ENCODE peak calls at places on chromosomes 6 and 20, in four cellular contexts. K, F, B and A are unnamed samples.

GRCh38 chr20:58710481-58711265 is 18.1 kb downstream of the NPEPL1 start:
- DNase-seq in K (no peak), F (no peak), B (no peak), A (no peak)

GRCh38 chr6:40950986-40951730 is 87.9 kb downstream of the UNC5CL start:
- DNase-seq in K (peak), F (peak), B (no peak), A (peak)

GRCh38 chr6:62978920-62979319 is 232.3 kb upstream of the FKBP1C start:
- DNase-seq in K (no peak), F (no peak), B (no peak), A (no peak)

GRCh38 chr20:19460386-19460785 is 247.9 kb downstream of the SLC24A3 start:
- DNase-seq in K (peak), F (no peak), B (no peak), A (peak)

GRCh38 chr20:60469829-60470228 is 511.6 kb downstream of the CDH26 start:
- DNase-seq in K (no peak), F (no peak), B (no peak), A (no peak)

GRCh38 chr6:75437451-75438185 is 56.0 kb downstream of the FILIP1 start:
- DNase-seq in K (peak), F (peak), B (no peak), A (no peak)

GRCh38 chr20:17339000-17339399 is 112.2 kb downstream of the PCSK2 start:
- DNase-seq in K (no peak), F (no peak), B (no peak), A (no peak)

GRCh38 chr6:53437557-53438202 is 88.9 kb upstream of the ELOVL5 start:
- DNase-seq in K (peak), F (peak), B (no peak), A (peak)

GRCh38 chr6:152746172-152746553 is 4.4 kb upstream of the VIP start:
- DNase-seq in K (peak), F (peak), B (no peak), A (peak)

GRCh38 chr6:110180228-110181008 is at the start of gene CDC40:
- DNase-seq in K (no peak), F (peak), B (peak), A (peak)

GRCh38 chr20:34541264-34541901 is 17.1 kb upstream of the MAP1LC3A start:
- DNase-seq in K (no peak), F (no peak), B (no peak), A (no peak)

GRCh38 chr6:148455225-148455624 is 112.6 kb downstream of the SASH1 start:
- DNase-seq in K (peak), F (no peak), B (no peak), A (peak)

GRCh38 chr6:100435299-100435698 is 29.4 kb downstream of the SIM1 start:
- DNase-seq in K (peak), F (peak), B (no peak), A (peak)

GRCh38 chr6:30645989-30646388 is 944 bp upstream of the C6orf136 start:
- DNase-seq in K (no peak), F (no peak), B (no peak), A (no peak)

GRCh38 chr6:46220351-46221220 is 49.8 kb upstream of the ENPP5 start:
- DNase-seq in K (no peak), F (no peak), B (no peak), A (no peak)

GRCh38 chr20:63062188-63063140 is 55.7 kb upstream of the BHLHE23 start:
- DNase-seq in K (no peak), F (no peak), B (no peak), A (no peak)

GRCh38 chr6:129162605-129163004 is 279.7 kb downstream of the LAMA2 start:
- DNase-seq in K (no peak), F (no peak), B (no peak), A (no peak)

GRCh38 chr6:153564803-153565202 is 433.7 kb upstream of the RGS17 start:
- DNase-seq in K (peak), F (no peak), B (no peak), A (no peak)

GRCh38 chr20:63009988-63010769 is 3.4 kb upstream of the BHLHE23 start:
- DNase-seq in K (no peak), F (no peak), B (peak), A (peak)

GRCh38 chr6:169962604-169963469 is 211.4 kb downstream of the ERMARD start:
- DNase-seq in K (no peak), F (no peak), B (no peak), A (no peak)

GRCh38 chr6:71510057-71510713 is 221.6 kb downstream of the OGFRL1 start:
- DNase-seq in K (peak), F (peak), B (no peak), A (peak)

GRCh38 chr6:80454197-80454596 is 347.7 kb downstream of the BCKDHB start:
- DNase-seq in K (peak), F (peak), B (no peak), A (peak)

GRCh38 chr20:5154543-5154925 is 27.7 kb downstream of the CDS2 start:
- DNase-seq in K (no peak), F (no peak), B (no peak), A (no peak)

GRCh38 chr20:34390769-34391447 is 27.8 kb downstream of the ITCH start:
- DNase-seq in K (peak), F (peak), B (no peak), A (peak)

GRCh38 chr6:114055319-114055718 is 84.4 kb upstream of the HDAC2 start:
- DNase-seq in K (no peak), F (no peak), B (no peak), A (no peak)

GRCh38 chr6:32379554-32379953 is 7.9 kb upstream of the TSBP1 start:
- DNase-seq in K (no peak), F (no peak), B (no peak), A (no peak)

GRCh38 chr20:11057624-11058023 is 383.8 kb upstream of the JAG1 start:
- DNase-seq in K (no peak), F (no peak), B (no peak), A (no peak)

GRCh38 chr6:167136376-167136775 is 13.5 kb downstream of the CCR6 start:
- DNase-seq in K (no peak), F (no peak), B (no peak), A (no peak)

GRCh38 chr20:24488800-24489175 is 19.4 kb downstream of the SYNDIG1 start:
- DNase-seq in K (no peak), F (no peak), B (no peak), A (no peak)

GRCh38 chr6:112029045-112029822 is 24.7 kb upstream of the CCN6 start:
- DNase-seq in K (peak), F (peak), B (peak), A (peak)